ENCODE peak calls at places on chromosomes 7 and 10, in six cellular contexts. R is astrocyte of the spinal cord, S is left lung, O is kidney, B is spleen, H is IMR-90. V is an unnamed sample.

GRCh38 chr10:111139567-111139966 is 62.7 kb downstream of the ADRA2A start:
- DNase-seq in B (no peak), S (no peak), H (no peak), R (no peak), O (no peak), V (no peak)

GRCh38 chr10:35906155-35906554 is 264.1 kb upstream of the FZD8 start:
- DNase-seq in S (no peak), O (no peak), H (no peak), R (no peak), B (no peak), V (no peak)

GRCh38 chr10:32237644-32238345 is 109.2 kb downstream of the EPC1 start:
- DNase-seq in S (no peak), R (peak), H (peak), B (no peak), O (no peak), V (no peak)

GRCh38 chr10:132484922-132485321 is 52.7 kb upstream of the INPP5A start:
- DNase-seq in R (no peak), H (no peak), B (peak), S (no peak), O (peak), V (no peak)

GRCh38 chr10:104577861-104578480 is 63.1 kb upstream of the SORCS3 start:
- DNase-seq in R (no peak), O (no peak), B (no peak), H (peak), S (no peak), V (no peak)

GRCh38 chr7:98137826-98138151 is 31.1 kb downstream of the LMTK2 start:
- DNase-seq in R (no peak), S (no peak), O (no peak), H (no peak), B (no peak), V (no peak)

GRCh38 chr10:84499846-84500245 is 171.5 kb downstream of the CCSER2 start:
- DNase-seq in O (no peak), S (no peak), R (no peak), B (no peak), H (peak), V (no peak)

GRCh38 chr7:29965030-29965429 is 24.6 kb downstream of the SCRN1 start:
- DNase-seq in H (no peak), R (no peak), B (no peak), O (no peak), S (no peak), V (no peak)

GRCh38 chr7:46123-46829 is 146.1 kb upstream of the FAM20C start:
- DNase-seq in H (no peak), S (peak), R (no peak), O (peak), B (peak), V (peak)

GRCh38 chr10:9160275-9160674 is 1105.8 kb downstream of the GATA3 start:
- DNase-seq in O (no peak), R (no peak), H (no peak), S (no peak), B (no peak), V (no peak)

GRCh38 chr7:42431873-42432272 is 194.9 kb upstream of the GLI3 start:
- DNase-seq in O (no peak), R (no peak), H (no peak), S (no peak), B (no peak), V (no peak)
- TF ChIP-seq CTCF in O (no peak), R (no peak), H (no peak), S (no peak), B (no peak), V (no peak)

GRCh38 chr7:77995717-77996116 is 197.1 kb downstream of the PHTF2 start:
- DNase-seq in O (no peak), H (peak), B (no peak), S (no peak), R (no peak), V (no peak)
- TF ChIP-seq CTCF in O (no peak), H (peak), B (no peak), S (no peak), R (no peak), V (peak)

DNA sequence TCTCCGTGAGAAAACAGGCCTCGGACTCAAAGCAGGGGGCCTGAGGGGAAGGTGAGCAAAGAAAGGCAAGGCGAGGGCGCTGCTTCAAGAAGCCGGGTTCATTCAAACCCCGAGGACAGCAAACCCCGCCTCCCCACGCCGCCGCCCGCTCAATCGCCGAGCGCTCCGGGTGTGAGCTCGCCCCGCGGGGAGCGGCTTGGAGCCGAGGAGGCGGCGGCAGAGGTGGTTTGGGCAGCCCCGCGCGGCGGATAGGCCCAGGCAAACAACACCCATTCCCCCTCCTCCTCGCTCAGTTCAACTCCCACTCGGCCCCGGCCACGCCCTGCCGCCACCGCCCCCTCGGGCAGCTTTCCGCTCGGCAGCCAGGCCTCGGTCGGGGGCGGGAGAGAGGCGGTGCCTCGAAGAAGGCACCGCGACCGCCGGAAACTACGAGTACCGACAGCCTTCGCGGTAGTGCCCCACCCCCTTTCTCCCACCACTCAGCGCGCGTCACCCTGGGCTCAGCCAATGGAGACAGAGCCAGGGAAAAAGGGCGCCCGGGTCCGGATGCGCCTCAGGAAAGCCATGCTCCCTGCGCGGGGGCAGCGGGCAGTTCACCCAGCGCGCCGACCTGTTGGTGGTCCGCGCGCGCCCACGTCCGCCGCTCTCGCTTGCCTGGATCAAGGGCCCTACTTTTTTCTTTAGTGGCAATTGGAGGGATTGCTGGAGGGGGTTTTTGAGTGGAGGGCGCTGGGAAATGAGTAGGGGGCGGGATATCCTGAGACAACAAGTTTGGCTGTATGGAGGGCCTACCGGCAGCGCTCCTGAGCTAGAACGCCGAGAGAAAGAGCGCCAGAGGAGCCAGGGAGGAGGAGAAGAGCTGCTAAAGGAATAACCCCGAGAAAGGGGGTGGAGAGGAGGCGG is 674 bp upstream of the SP4 start:
- DNase-seq in S (peak), H (peak), R (peak), B (peak), O (peak), V (peak)
- TF ChIP-seq CTCF in S (peak), H (no peak), R (no peak), B (peak), O (no peak), V (peak)

DNA sequence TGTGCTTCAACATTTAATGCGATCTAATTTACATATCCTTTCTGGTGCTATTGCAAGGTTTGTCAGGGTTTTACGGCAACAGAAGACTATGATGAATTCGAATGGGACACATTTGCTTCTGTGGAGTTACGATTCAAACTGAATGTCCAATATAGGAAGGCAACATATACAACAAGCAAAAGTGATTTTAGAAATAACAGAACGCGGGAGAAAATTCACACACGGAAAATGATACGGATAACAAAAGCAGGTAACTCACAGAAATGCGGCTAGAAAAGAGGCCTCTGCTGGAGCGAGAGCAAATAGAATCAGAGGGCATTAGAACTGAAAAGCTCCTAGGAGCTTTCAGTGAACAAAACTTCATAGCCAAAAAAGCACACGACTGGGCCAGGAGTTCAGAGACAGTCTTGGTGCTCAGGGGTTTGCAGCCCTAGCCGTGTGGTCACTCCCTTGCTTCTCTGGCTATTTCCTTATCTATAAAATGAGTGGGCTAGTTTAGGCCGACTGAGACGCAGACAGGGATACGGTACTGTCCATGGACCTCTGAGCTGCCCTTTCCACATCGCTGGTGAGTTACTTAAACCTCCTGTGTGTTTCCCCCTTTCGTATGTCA is 555 bp upstream of the TAX1BP1 start:
- DNase-seq in B (peak), R (no peak), O (no peak), H (peak), S (no peak), V (no peak)
- TF ChIP-seq CTCF in B (no peak), R (no peak), O (no peak), H (no peak), S (no peak), V (no peak)

V was measured in type B pancreatic cell.